ENCODE peak calls at places on chromosome 6, in four cellular contexts. F is K562, H is GM12878, L is GM12891. D is an unnamed sample.
A peak's percentile ranks its signal among the peaks of the same experiment; 100 is the strongest.

GRCh38 chr6:136015531-136015930 is 164.0 kb downstream of the PDE7B start:
- DNase-seq in H (no peak), F (no peak), L (no peak), D (no peak)

GRCh38 chr6:17281100-17281496 is at the start of gene RBM24:
- DNase-seq in L (peak; percentile 12), H (no peak), F (no peak), D (no peak)

GRCh38 chr6:2387445-2387844 is 142.0 kb upstream of the GMDS start:
- DNase-seq in F (no peak), L (no peak), H (no peak), D (no peak)

GRCh38 chr6:133995296-133995695 is 42.3 kb downstream of the TBPL1 start:
- DNase-seq in H (no peak), L (no peak), F (no peak), D (no peak)

GRCh38 chr6:30169658-30170614 is 6.6 kb downstream of the TRIM15 start:
- DNase-seq in F (peak; percentile 59), H (peak; percentile 20), L (no peak), D (no peak)

GRCh38 chr6:4632411-4632810 is 143.8 kb upstream of the CDYL start:
- DNase-seq in F (no peak), H (no peak), L (no peak), D (no peak)

GRCh38 chr6:45801471-45802289 is 214.0 kb downstream of the CLIC5 start:
- DNase-seq in L (no peak), H (no peak), F (no peak), D (no peak)

GRCh38 chr6:108127826-108128225 is 38.0 kb upstream of the NR2E1 start:
- DNase-seq in F (no peak), L (no peak), H (no peak), D (no peak)

GRCh38 chr6:16901777-16902176 is 140.5 kb upstream of the ATXN1 start:
- DNase-seq in F (no peak), H (no peak), L (no peak), D (no peak)

GRCh38 chr6:133973109-133973971 is 20.3 kb downstream of the TBPL1 start:
- DNase-seq in F (peak; percentile 69), H (peak; percentile 28), L (no peak), D (no peak)

GRCh38 chr6:70059047-70059719 is 192.8 kb downstream of the COL19A1 start:
- DNase-seq in L (no peak), H (no peak), F (no peak), D (no peak)

GRCh38 chr6:13524801-13525508 is 37.6 kb upstream of the GFOD1 start:
- DNase-seq in F (no peak), H (no peak), L (no peak), D (no peak)

GRCh38 chr6:169962604-169963469 is 211.4 kb downstream of the ERMARD start:
- DNase-seq in L (no peak), F (no peak), H (no peak), D (no peak)

GRCh38 chr6:118168421-118168820 is 261.4 kb downstream of the SLC35F1 start:
- DNase-seq in F (no peak), H (no peak), L (no peak), D (no peak)

GRCh38 chr6:79461205-79461604 is 76.0 kb downstream of the LCA5 start:
- DNase-seq in H (no peak), L (no peak), F (no peak), D (no peak)

GRCh38 chr6:1390805-1391511 is 1.6 kb downstream of the FOXF2 start:
- DNase-seq in H (no peak), L (no peak), F (no peak), D (no peak)

GRCh38 chr6:166058064-166058739 is 109.4 kb downstream of the TBXT start:
- DNase-seq in F (no peak), H (no peak), L (no peak), D (no peak)

GRCh38 chr6:47206626-47207025 is 103.1 kb downstream of the TNFRSF21 start:
- DNase-seq in L (no peak), F (no peak), H (no peak), D (no peak)

GRCh38 chr6:46964716-46965519 is 43.2 kb upstream of the ADGRF5 start:
- DNase-seq in L (no peak), H (no peak), F (no peak), D (no peak)

GRCh38 chr6:42525132-42525531 is 38.7 kb upstream of the UBR2 start:
- DNase-seq in L (no peak), F (no peak), H (no peak), D (no peak)

GRCh38 chr6:4774715-4775590 is 1.3 kb upstream of the CDYL start:
- DNase-seq in L (no peak), H (no peak), F (no peak), D (no peak)

GRCh38 chr6:161076211-161076677 is 84.7 kb downstream of the MAP3K4 start:
- DNase-seq in F (no peak), L (no peak), H (no peak), D (no peak)

GRCh38 chr6:113599444-113599843 is 257.7 kb upstream of the MARCKS start:
- DNase-seq in H (no peak), F (no peak), L (no peak), D (no peak)

GRCh38 chr6:162123797-162124196 is 603.8 kb downstream of the PRKN start:
- DNase-seq in L (no peak), H (no peak), F (no peak), D (no peak)

GRCh38 chr6:27592481-27593199 is 119.7 kb upstream of the ZNF184 start:
- DNase-seq in F (peak; percentile 90), H (peak; percentile 89), L (no peak), D (peak; percentile 71)

GRCh38 chr6:11769816-11770545 is 8.6 kb downstream of the ADTRP start:
- DNase-seq in H (no peak), L (no peak), F (peak; percentile 41), D (no peak)

GRCh38 chr6:119296036-119297035 is 53.2 kb downstream of the MAN1A1 start:
- DNase-seq in F (no peak), H (no peak), L (no peak), D (no peak)

GRCh38 chr6:157233686-157234085 is 89.6 kb downstream of the TMEM242 start:
- DNase-seq in F (no peak), H (no peak), L (no peak), D (no peak)

DNA sequence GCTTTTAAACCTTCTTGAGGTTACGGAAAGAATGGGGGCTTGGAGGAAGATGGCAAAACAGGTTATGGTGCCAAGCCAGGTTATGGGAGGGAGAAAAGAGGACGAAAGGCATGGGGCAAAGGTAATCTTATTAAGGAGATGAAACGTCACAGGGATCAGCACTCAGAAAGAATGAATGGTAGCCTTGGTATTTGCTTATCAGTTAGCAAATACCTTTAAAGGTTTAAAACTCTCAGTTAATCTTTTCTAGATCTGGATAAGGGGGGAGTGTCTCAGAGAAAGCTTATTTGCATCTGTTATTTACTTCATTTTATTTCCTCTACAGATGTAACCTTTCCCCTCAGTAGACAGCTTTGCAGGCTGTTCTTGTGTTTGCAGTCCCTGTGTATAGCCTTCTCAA is 55.5 kb upstream of the EEF1E1 start:
- DNase-seq in L (no peak), H (no peak), F (no peak), D (no peak)
- TF ChIP-seq POLR2AphosphoS5 in L (no peak), H (no peak), F (no peak), D (no peak)

DNA sequence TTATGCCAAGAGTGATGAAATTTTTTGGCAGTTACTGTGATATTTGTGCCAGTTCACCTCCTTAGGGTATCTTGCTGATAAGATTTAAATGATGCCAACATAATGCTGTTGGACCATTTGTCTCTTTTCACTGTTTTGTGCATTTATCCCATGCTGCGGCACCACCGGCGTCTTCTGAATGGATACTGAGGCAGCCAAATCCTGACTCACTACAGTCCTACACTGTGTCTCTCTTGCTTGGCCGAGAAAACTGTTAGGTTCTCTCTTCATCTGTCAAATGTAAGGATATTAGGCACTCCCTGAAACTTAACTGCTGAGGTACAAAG is 44.4 kb upstream of the DSE start:
- DNase-seq in F (no peak), L (no peak), H (no peak), D (no peak)
- TF ChIP-seq SPI1 in F (no peak), L (no peak), H (no peak), D (no peak)

GRCh38 chr6:33761922-33762629 is 15.4 kb upstream of the IP6K3 start:
- DNase-seq in F (peak; percentile 85), H (no peak), L (peak; percentile 50), D (peak; percentile 62)
- TF ChIP-seq POLR2AphosphoS5 in F (no peak), H (no peak), L (no peak), D (no peak)

GRCh38 chr6:68497927-68498326 is 137.2 kb upstream of the ADGRB3 start:
- DNase-seq in H (no peak), F (no peak), L (no peak), D (no peak)
- TF ChIP-seq SPI1 in H (no peak), F (no peak), L (no peak), D (no peak)

GRCh38 chr6:128487746-128488145 is 32.7 kb downstream of the PTPRK start:
- DNase-seq in H (no peak), F (no peak), L (no peak), D (no peak)

GRCh38 chr6:128482642-128483041 is 37.8 kb downstream of the PTPRK start:
- DNase-seq in F (no peak), H (no peak), L (no peak), D (no peak)

GRCh38 chr6:128487055-128487454 is 33.3 kb downstream of the PTPRK start:
- DNase-seq in F (no peak), H (no peak), L (no peak), D (no peak)

GRCh38 chr6:128479991-128480390 is 40.4 kb downstream of the PTPRK start:
- DNase-seq in H (no peak), L (no peak), F (no peak), D (no peak)

GRCh38 chr6:128483472-128484135 is 36.8 kb downstream of the PTPRK start:
- DNase-seq in L (no peak), H (no peak), F (no peak), D (no peak)
- TF ChIP-seq POLR2AphosphoS5 in L (no peak), H (no peak), F (no peak), D (no peak)

GRCh38 chr6:28979679-28980078 is 25.4 kb downstream of the ZNF311 start:
- DNase-seq in H (no peak), L (no peak), F (peak; percentile 42), D (peak; percentile 47)

GRCh38 chr6:28978959-28979561 is 26.1 kb downstream of the ZNF311 start:
- DNase-seq in L (no peak), F (no peak), H (peak; percentile 31), D (no peak)

GRCh38 chr6:28978137-28978491 is 27.0 kb downstream of the ZNF311 start:
- DNase-seq in H (no peak), L (no peak), F (no peak), D (no peak)

GRCh38 chr6:28976677-28977076 is 28.4 kb downstream of the ZNF311 start:
- DNase-seq in L (no peak), F (no peak), H (no peak), D (no peak)

DNA sequence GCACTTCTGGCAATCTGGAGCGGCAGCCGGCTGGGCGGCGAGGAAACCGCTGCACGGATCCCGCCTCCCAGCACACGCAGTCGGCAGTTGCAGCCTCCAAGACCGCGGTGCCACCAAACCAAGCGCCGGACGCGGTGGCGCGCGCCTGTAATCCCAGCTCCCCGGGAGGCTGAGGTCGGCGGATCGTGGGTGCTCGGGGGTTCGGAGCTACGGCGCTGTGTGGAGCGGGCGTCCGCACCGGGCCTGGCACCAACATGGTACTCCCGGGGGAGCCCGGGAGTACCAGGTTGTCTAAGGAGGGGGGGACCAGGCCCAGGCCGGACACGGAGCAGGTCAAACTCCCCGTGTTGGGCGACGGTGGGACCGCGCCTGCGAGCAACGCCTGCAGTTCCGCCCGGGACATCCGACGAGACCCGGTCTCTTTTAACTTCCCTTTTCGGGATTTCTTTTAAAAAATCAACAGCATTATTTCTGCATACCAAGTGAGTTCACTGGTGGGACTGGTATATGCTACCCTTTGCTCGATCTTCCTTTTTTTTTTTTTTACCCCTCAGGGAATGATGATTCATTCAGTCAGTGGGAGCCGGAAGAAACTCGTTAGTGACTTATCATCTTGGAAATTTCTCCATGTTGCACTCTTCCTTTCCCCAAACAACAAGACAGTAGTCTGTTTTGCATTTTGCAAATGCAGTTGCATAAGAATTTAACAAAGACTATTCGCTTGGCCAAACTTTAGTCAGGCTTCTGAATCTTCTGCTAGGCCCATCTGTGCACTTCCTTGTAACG is 27.6 kb downstream of the ZNF311 start:
- DNase-seq in L (no peak), F (no peak), H (no peak), D (peak; percentile 68)
- TF ChIP-seq SPI1 in L (no peak), F (no peak), H (no peak), D (peak; percentile 68)